ENCODE peak calls at places on chromosome 3, in ten cellular contexts. N is upper lobe of right lung, Y is left ventricle myocardium inferior, G is H1, O is uterus, I is pancreas, U is stomach, C is lower lobe of right lung, D is breast epithelium, X is testis. Z is an unnamed sample.
A peak's percentile ranks its signal among the peaks of the same experiment; 100 is the strongest.

GRCh38 chr3:186937017-186937875 is 6.9 kb downstream of the ST6GAL1 start:
- DNase-seq in Y (no peak), I (no peak), O (no peak), N (no peak), U (no peak), X (no peak), C (no peak), D (no peak), G (no peak), Z (no peak)

GRCh38 chr3:88912294-88913014 is 195.0 kb upstream of the EPHA3 start:
- DNase-seq in X (no peak), C (no peak), N (no peak), Y (no peak), I (no peak), G (peak; percentile 52), U (no peak), O (no peak), D (no peak), Z (no peak)

GRCh38 chr3:135248217-135248616 is 453.2 kb downstream of the EPHB1 start:
- DNase-seq in C (no peak), G (peak; percentile 13), N (no peak), O (no peak), Y (no peak), D (no peak), U (no peak), X (no peak), I (no peak), Z (no peak)

GRCh38 chr3:143998266-143998665 is 26.6 kb downstream of the DIPK2A start:
- DNase-seq in U (no peak), G (no peak), Y (no peak), C (no peak), I (no peak), N (no peak), O (no peak), X (no peak), D (no peak), Z (no peak)

GRCh38 chr3:53750253-53751210 is 95.7 kb downstream of the CHDH start:
- DNase-seq in O (no peak), I (no peak), G (no peak), N (no peak), X (no peak), U (no peak), C (no peak), D (no peak), Y (peak; percentile 50), Z (no peak)

GRCh38 chr3:138332472-138333073 is 2.9 kb upstream of the NME9 start:
- DNase-seq in D (no peak), G (peak; percentile 42), I (no peak), O (no peak), U (no peak), N (no peak), C (no peak), X (no peak), Y (no peak), Z (no peak)

GRCh38 chr3:172082269-172082668 is 42.9 kb downstream of the FNDC3B start:
- DNase-seq in I (no peak), C (no peak), G (no peak), X (peak; percentile 22), U (no peak), D (peak; percentile 47), N (no peak), Y (no peak), O (peak; percentile 74), Z (no peak)

GRCh38 chr3:190229632-190230424 is 92.4 kb downstream of the CLDN1 start:
- DNase-seq in C (no peak), G (no peak), U (no peak), D (no peak), I (no peak), X (no peak), O (no peak), N (no peak), Y (no peak), Z (no peak)

GRCh38 chr3:16937421-16937820 is 52.7 kb downstream of the PLCL2 start:
- DNase-seq in X (no peak), Y (no peak), O (no peak), I (no peak), C (no peak), N (no peak), D (no peak), U (no peak), G (no peak), Z (no peak)

GRCh38 chr3:16945330-16945729 is 60.6 kb downstream of the PLCL2 start:
- DNase-seq in I (no peak), U (no peak), G (no peak), X (no peak), C (no peak), Y (no peak), O (no peak), D (no peak), N (no peak), Z (no peak)

GRCh38 chr3:16943857-16944256 is 59.1 kb downstream of the PLCL2 start:
- DNase-seq in X (no peak), I (no peak), D (no peak), N (no peak), C (no peak), Y (no peak), U (no peak), O (no peak), G (no peak), Z (no peak)

GRCh38 chr3:16942955-16943354 is 58.2 kb downstream of the PLCL2 start:
- DNase-seq in U (no peak), I (no peak), X (no peak), C (no peak), N (no peak), Y (no peak), G (no peak), O (no peak), D (no peak), Z (no peak)

DNA sequence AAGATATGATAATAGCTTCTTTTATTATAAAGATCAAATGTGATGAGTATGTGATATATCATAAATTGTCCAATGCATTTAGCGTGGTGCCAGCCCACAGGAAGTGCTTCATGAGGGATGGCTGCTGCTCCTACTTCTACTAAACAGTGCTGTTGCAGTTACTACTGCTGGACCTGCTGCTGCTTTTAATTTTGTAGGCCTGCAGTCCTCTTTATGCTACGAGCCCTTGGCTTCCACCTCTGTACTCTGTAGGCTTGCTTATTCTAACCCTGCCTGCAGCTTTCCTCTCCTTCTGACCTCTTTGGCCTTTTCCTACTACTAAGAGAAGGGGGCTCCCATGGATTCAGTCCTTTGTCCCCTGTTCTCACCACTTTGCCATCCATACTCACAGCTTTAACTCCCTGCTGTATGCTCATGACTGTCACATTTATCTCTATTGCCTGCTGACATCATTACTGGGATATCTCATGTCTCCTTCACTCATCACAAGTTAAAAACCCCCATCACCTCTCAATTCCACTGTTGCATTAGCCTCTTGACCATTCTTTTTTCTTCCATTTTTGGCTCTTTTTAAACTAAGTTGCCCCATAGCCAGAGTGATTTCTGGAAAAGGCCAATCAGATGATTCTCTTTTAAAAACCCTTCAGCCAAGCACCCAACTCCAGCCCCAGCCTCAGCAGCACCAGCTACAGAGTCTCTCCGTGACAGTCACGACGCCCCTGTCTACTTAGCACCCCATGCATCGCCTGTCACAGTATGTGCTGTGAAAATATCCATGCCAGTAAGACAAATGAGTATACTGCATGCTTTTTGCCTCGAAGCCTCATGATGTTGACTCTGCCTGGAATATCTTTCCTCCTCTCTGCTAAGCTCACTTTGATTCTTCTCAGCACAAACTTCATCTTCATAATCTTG is 56.3 kb downstream of the PLCL2 start:
- DNase-seq in N (no peak), O (no peak), G (no peak), Y (no peak), C (no peak), D (no peak), I (no peak), U (no peak), X (no peak), Z (no peak)
- H3K4me1 ChIP-seq in N (no peaks in the 10 kb centered on the region), O (no peaks in the 10 kb centered on the region), G (peaks cover 3% of the 10 kb centered on the region), Y (peaks cover 95% of the 10 kb centered on the region), C (no peaks in the 10 kb centered on the region), D (no peaks in the 10 kb centered on the region), I (peaks cover 7% of the 10 kb centered on the region), U (peaks cover 17% of the 10 kb centered on the region), X (peaks cover 4% of the 10 kb centered on the region), Z (no peaks in the 10 kb centered on the region)

GRCh38 chr3:122312826-122313225 is 12.2 kb upstream of the CSTA start:
- DNase-seq in N (no peak), G (no peak), U (no peak), C (no peak), O (no peak), Y (no peak), I (no peak), X (no peak), D (no peak), Z (no peak)
- H3K27ac ChIP-seq in N (no peak overlapping the region), G (no peak overlapping the region), U (no peak overlapping the region), C (no peak overlapping the region), O (no peak overlapping the region), Y (no peak overlapping the region), I (no peak overlapping the region), X (no peak overlapping the region), D (no peak overlapping the region), Z (no peak overlapping the region)

DNA sequence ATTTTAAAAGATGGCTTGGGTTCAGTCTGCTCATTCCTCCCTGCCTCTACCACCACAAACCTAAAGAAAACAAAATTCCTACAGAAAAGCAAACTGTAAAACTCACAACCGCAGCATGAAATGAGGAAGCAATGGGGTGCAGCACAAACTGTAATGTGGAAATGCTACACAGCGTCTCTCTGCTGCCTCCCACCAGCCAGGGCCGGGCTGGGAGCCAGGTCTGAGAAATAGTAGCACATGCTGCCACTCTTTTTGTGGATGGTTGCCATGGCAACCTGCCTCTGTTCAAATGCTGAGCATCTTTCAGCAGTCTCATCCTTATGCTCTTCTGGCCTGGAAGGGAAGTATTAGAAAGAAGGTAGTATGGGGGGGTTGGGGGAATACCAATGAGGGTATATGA is 55.4 kb downstream of the EOMES start:
- DNase-seq in G (peak; percentile 79), N (peak; percentile 84), Y (peak; percentile 56), C (peak; percentile 87), U (no peak), I (no peak), D (no peak), X (peak; percentile 90), O (peak; percentile 18), Z (peak; percentile 32)
- TF ChIP-seq CTCF in G (peak; percentile 17), N (no peak), Y (no peak), C (no peak), U (no peak), I (no peak), D (no peak), X (no peak), O (no peak), Z (no peak)

GRCh38 chr3:58151637-58152036 is 59.1 kb downstream of the DNASE1L3 start:
- DNase-seq in X (peak; percentile 87), O (no peak), D (no peak), N (no peak), Y (peak; percentile 80), I (no peak), U (no peak), C (no peak), G (no peak), Z (no peak)

GRCh38 chr3:58153371-58153770 is 57.4 kb downstream of the DNASE1L3 start:
- DNase-seq in I (no peak), C (no peak), N (peak; percentile 33), G (no peak), X (no peak), D (no peak), U (no peak), O (no peak), Y (no peak), Z (no peak)

GRCh38 chr3:58150130-58150663 is 60.6 kb downstream of the DNASE1L3 start:
- DNase-seq in U (no peak), Y (no peak), X (no peak), N (no peak), I (no peak), O (no peak), G (no peak), C (no peak), D (no peak), Z (no peak)

GRCh38 chr3:58150800-58151199 is 60.0 kb downstream of the DNASE1L3 start:
- DNase-seq in N (no peak), I (no peak), U (no peak), X (no peak), D (no peak), Y (no peak), G (no peak), C (no peak), O (no peak), Z (no peak)

DNA sequence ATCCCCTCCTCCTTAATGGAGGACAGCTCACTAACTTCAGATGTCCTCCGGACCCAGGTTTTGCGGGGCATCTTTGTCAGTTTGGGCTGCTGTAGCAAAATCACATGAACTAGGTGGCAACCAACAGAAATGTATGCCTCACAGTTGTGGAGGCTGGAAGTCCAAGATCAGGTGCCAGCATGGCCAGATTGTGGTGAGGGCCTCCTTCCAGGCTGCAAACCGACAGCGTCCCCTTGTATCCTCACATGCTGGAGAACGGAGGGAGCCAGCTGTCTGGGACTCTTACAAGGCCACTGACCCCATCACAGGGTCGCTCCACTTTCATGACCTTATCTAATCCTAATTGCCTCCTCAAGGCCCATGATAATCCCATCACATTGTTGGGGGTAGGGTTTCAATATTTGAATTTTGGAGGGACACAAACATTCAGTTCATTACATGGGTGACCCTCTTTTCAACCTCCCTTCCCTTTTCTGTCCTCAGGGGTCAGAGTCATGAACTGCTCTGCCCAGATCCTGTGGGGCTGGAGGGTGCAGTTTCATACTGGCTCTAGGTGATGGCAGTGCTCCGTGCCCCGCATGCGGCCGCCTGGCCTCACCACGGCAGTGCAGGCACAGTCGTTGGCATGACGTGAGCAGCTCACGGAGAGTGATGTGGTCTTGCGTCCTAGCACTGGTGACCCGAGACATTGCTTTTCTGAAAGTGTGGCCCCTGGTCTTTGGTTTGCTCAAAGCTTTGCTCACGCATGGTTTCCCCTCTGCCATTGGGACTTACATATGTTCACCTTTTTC is 58.4 kb downstream of the DNASE1L3 start:
- DNase-seq in D (no peak), O (no peak), U (no peak), N (no peak), G (no peak), X (no peak), Y (no peak), C (no peak), I (no peak), Z (no peak)
- H3K4me1 ChIP-seq in D (no peaks in the 10 kb centered on the region), O (no peaks in the 10 kb centered on the region), U (peaks cover 20% of the 10 kb centered on the region), N (no peaks in the 10 kb centered on the region), G (no peaks in the 10 kb centered on the region), X (peaks cover 3% of the 10 kb centered on the region), Y (peaks cover 21% of the 10 kb centered on the region), C (no peaks in the 10 kb centered on the region), I (no peaks in the 10 kb centered on the region), Z (no peaks in the 10 kb centered on the region)

Z was measured in colonic mucosa.